ENCODE peak calls at places on chromosomes 13 and 19, in five cellular contexts. W is stimulated activated CD4-positive, alpha-beta T cell treated with anti-CD3 and anti-CD28 coated beads, Interleukin-12 subunit alpha, Interleukin-12 subunit beta, amount 100 ng/mL, for 24 hours; I is ovary; A is activated CD4-positive, alpha-beta T cell treated with anti-CD3 and anti-CD28 coated beads for 24 hours; X is trophoblast cell. V is an unnamed sample.

GRCh38 chr19:19459707-19460251 is 54.3 kb downstream of the GATAD2A start:
- DNase-seq in W (peak; percentile 40), I (no peak), A (peak; percentile 45), X (peak; percentile 24), V (no peak)

GRCh38 chr19:45103625-45104319 is 10.8 kb downstream of the PPP1R37 start:
- DNase-seq in W (no peak), I (no peak), A (no peak), X (no peak), V (no peak)

GRCh38 chr13:98781905-98782304 is 29.4 kb upstream of the SLC15A1 start:
- DNase-seq in W (no peak), I (no peak), A (no peak), X (no peak), V (no peak)

GRCh38 chr19:46606681-46607440 is 5.7 kb downstream of the CALM3 start:
- DNase-seq in W (no peak), I (peak; percentile 13), A (no peak), X (no peak), V (no peak)

GRCh38 chr19:35828694-35829301 is 16.2 kb upstream of the PRODH2 start:
- DNase-seq in W (peak; percentile 20), I (peak; percentile 43), A (peak; percentile 50), X (peak; percentile 72), V (no peak)

GRCh38 chr13:42997381-42997780 is 5.3 kb upstream of the EPSTI1 start:
- DNase-seq in W (no peak), I (no peak), A (no peak), X (no peak), V (no peak)

GRCh38 chr19:49890349-49891311 is 6.1 kb downstream of the IL4I1 start:
- DNase-seq in W (no peak), I (no peak), A (peak; percentile 44), X (peak; percentile 67), V (peak; percentile 80)

GRCh38 chr19:19366691-19367396 is 38.6 kb upstream of the GATAD2A start:
- DNase-seq in W (peak; percentile 45), I (peak; percentile 56), A (peak; percentile 42), X (peak; percentile 92), V (no peak)

GRCh38 chr13:34967851-34968562 is 25.9 kb downstream of the NBEA start:
- DNase-seq in W (no peak), I (no peak), A (no peak), X (no peak), V (no peak)

GRCh38 chr13:70375718-70376117 is 267.5 kb upstream of the KLHL1 start:
- DNase-seq in W (no peak), I (no peak), A (no peak), X (no peak), V (no peak)

GRCh38 chr19:15268192-15268927 is 36.1 kb upstream of the EPHX3 start:
- DNase-seq in W (no peak), I (no peak), A (no peak), X (no peak), V (no peak)

GRCh38 chr19:41531438-41532311 is 44.3 kb upstream of the CEACAM21 start:
- DNase-seq in W (peak; percentile 57), I (peak; percentile 63), A (peak; percentile 64), X (peak; percentile 29), V (peak; percentile 34)

GRCh38 chr19:6952956-6953355 is 65.6 kb downstream of the ADGRE1 start:
- DNase-seq in W (no peak), I (no peak), A (no peak), X (no peak), V (no peak)

GRCh38 chr19:52673014-52673413 is 34.9 kb upstream of the ZNF83 start:
- DNase-seq in W (no peak), I (no peak), A (no peak), X (no peak), V (no peak)

GRCh38 chr13:33270906-33271538 is 14.5 kb downstream of the STARD13 start:
- DNase-seq in W (no peak), I (no peak), A (no peak), X (no peak), V (no peak)

GRCh38 chr19:1857648-1858326 is 5.6 kb downstream of the KLF16 start:
- DNase-seq in W (no peak), I (no peak), A (no peak), X (no peak), V (no peak)

GRCh38 chr19:7730286-7731217 is 1.4 kb downstream of the CLEC4G start:
- DNase-seq in W (no peak), I (no peak), A (no peak), X (no peak), V (no peak)

GRCh38 chr19:11191273-11191755 is 6.0 kb downstream of the KANK2 start:
- DNase-seq in W (no peak), I (peak; percentile 54), A (no peak), X (peak; percentile 74), V (no peak)

GRCh38 chr19:39021063-39021462 is 11.3 kb downstream of the FBXO27 start:
- DNase-seq in W (no peak), I (no peak), A (no peak), X (no peak), V (no peak)

V was measured in GM12891.